ENCODE peak calls at places on chromosomes 7 and 10, in seven cellular contexts. K, S, L, H, V, X and W are unnamed samples.
A peak's percentile ranks its signal among the peaks of the same experiment; 100 is the strongest.

GRCh38 chr7:74501298-74501697 is 47.6 kb downstream of the GTF2IRD1 start:
- DNase-seq in V (no peak), S (peak; percentile 65), H (no peak), L (no peak), X (no peak), K (peak; percentile 10), W (no peak)

GRCh38 chr10:34495938-34496337 is 319.2 kb downstream of the PARD3 start:
- DNase-seq in V (no peak), H (no peak), K (no peak), L (no peak), S (no peak), X (no peak), W (no peak)

GRCh38 chr10:27660705-27661104 is 84.9 kb downstream of the MKX start:
- DNase-seq in H (no peak), V (no peak), K (no peak), L (no peak), S (no peak), X (no peak), W (no peak)

GRCh38 chr10:125692932-125693847 is 10.2 kb upstream of the TEX36 start:
- DNase-seq in L (no peak), S (no peak), K (no peak), X (no peak), V (no peak), H (no peak), W (no peak)

GRCh38 chr7:73612598-73613269 is 11.6 kb downstream of the MLXIPL start:
- DNase-seq in S (no peak), X (peak; percentile 62), H (no peak), V (no peak), L (no peak), K (no peak), W (no peak)

GRCh38 chr10:31404640-31405039 is 85.6 kb downstream of the ZEB1 start:
- DNase-seq in L (no peak), X (no peak), S (no peak), V (no peak), K (no peak), H (no peak), W (no peak)

GRCh38 chr10:63346015-63346441 is 119.7 kb downstream of the JMJD1C start:
- DNase-seq in S (no peak), H (no peak), V (no peak), K (no peak), L (no peak), X (peak; percentile 40), W (no peak)

GRCh38 chr10:132023092-132023811 is 41.5 kb upstream of the BNIP3 start:
- DNase-seq in H (peak; percentile 65), X (peak; percentile 77), L (peak; percentile 36), K (peak; percentile 40), S (peak; percentile 82), V (peak; percentile 10), W (peak; percentile 38)

GRCh38 chr7:144738708-144739314 is 97.0 kb downstream of the TPK1 start:
- DNase-seq in L (peak; percentile 4), V (peak; percentile 2), X (peak; percentile 52), H (no peak), K (peak; percentile 42), S (no peak), W (no peak)

GRCh38 chr10:29811751-29812427 is 177.1 kb upstream of the SVIL start:
- DNase-seq in X (peak; percentile 79), K (peak; percentile 64), L (no peak), V (peak; percentile 82), H (no peak), S (peak; percentile 15), W (no peak)

GRCh38 chr10:88851706-88852105 is at the start of gene ANKRD22:
- DNase-seq in S (no peak), X (peak; percentile 95), V (peak; percentile 24), H (no peak), L (no peak), K (no peak), W (no peak)

GRCh38 chr10:1605121-1605520 is 132.2 kb downstream of the ADARB2 start:
- DNase-seq in V (no peak), K (no peak), L (no peak), X (no peak), H (no peak), S (no peak), W (no peak)

GRCh38 chr7:100456561-100456957 is 7.5 kb downstream of the SPACDR start:
- DNase-seq in X (no peak), V (no peak), L (no peak), H (no peak), S (no peak), K (no peak), W (no peak)

GRCh38 chr7:96084880-96085551 is 236.9 kb downstream of the SLC25A13 start:
- DNase-seq in H (no peak), L (peak; percentile 100), V (no peak), S (no peak), X (peak; percentile 88), K (peak; percentile 59), W (no peak)

GRCh38 chr10:119199231-119199992 is 8.0 kb upstream of the GRK5 start:
- DNase-seq in L (no peak), V (peak; percentile 76), S (peak; percentile 32), X (peak; percentile 70), H (no peak), K (peak; percentile 43), W (peak; percentile 27)

GRCh38 chr7:41822259-41822658 is 119.4 kb upstream of the INHBA start:
- DNase-seq in L (no peak), V (no peak), K (no peak), X (no peak), H (no peak), S (no peak), W (no peak)

GRCh38 chr7:117092801-117093200 is 139.5 kb downstream of the ST7 start:
- DNase-seq in S (no peak), L (no peak), X (no peak), H (no peak), V (no peak), K (no peak), W (no peak)

GRCh38 chr7:132443776-132444520 is 132.3 kb downstream of the PLXNA4 start:
- DNase-seq in K (no peak), H (no peak), X (no peak), L (no peak), S (no peak), V (no peak), W (no peak)

GRCh38 chr7:70776627-70777101 is 355.3 kb upstream of the GALNT17 start:
- DNase-seq in K (no peak), L (no peak), X (no peak), S (no peak), V (no peak), H (no peak), W (no peak)

GRCh38 chr10:106226831-106227230 is 937.7 kb downstream of the SORCS1 start:
- DNase-seq in V (no peak), H (no peak), S (no peak), X (peak; percentile 8), L (no peak), K (no peak), W (no peak)

GRCh38 chr10:115093776-115094361 is 704 bp downstream of the ATRNL1 start:
- DNase-seq in S (no peak), V (no peak), H (no peak), X (no peak), K (peak; percentile 37), L (no peak), W (no peak)

GRCh38 chr7:1939434-1940401 is 269.6 kb downstream of the ELFN1 start:
- DNase-seq in L (no peak), V (no peak), K (no peak), S (peak; percentile 19), H (no peak), X (no peak), W (no peak)

GRCh38 chr10:7285545-7286322 is 125.1 kb downstream of the SFMBT2 start:
- DNase-seq in L (no peak), X (no peak), H (no peak), K (no peak), S (no peak), V (no peak), W (no peak)

GRCh38 chr10:125054664-125055273 is 105.6 kb downstream of the CTBP2 start:
- DNase-seq in X (no peak), S (no peak), V (no peak), H (no peak), L (no peak), K (no peak), W (no peak)